ENCODE peak calls at places on chromosomes 5 and 9, in seven cellular contexts. Z is stomach, M is IMR-90, X is dorsolateral prefrontal cortex, N is PC-9, O is cardiac muscle cell, L is A673. W is an unnamed sample.

GRCh38 chr9:16828335-16829281 is 41.9 kb downstream of the BNC2 start:
- DNase-seq in M (peak), Z (no peak), X (no peak), O (peak), N (peak), L (no peak), W (peak)

GRCh38 chr9:134557331-134557730 is 84.3 kb upstream of the COL5A1 start:
- DNase-seq in X (peak), Z (no peak), O (no peak), M (no peak), N (no peak), L (no peak), W (no peak)

GRCh38 chr9:132673355-132673754 is 3.1 kb downstream of the GTF3C4 start:
- DNase-seq in L (peak), O (peak), X (no peak), Z (no peak), M (peak), N (no peak), W (peak)

GRCh38 chr5:40277161-40277906 is 402.4 kb upstream of the PTGER4 start:
- DNase-seq in M (no peak), N (no peak), Z (no peak), L (no peak), O (no peak), X (no peak), W (no peak)

GRCh38 chr5:97181856-97182545 is 1.0 kb downstream of the RIOK2 start:
- DNase-seq in Z (no peak), N (no peak), L (no peak), O (peak), M (peak), X (no peak), W (no peak)

GRCh38 chr5:71533614-71534013 is 53.5 kb upstream of the MCCC2 start:
- DNase-seq in L (peak), N (no peak), M (peak), X (no peak), O (peak), Z (no peak), W (peak)

GRCh38 chr5:109411627-109412026 is 1.9 kb upstream of the PJA2 start:
- DNase-seq in X (no peak), O (peak), N (no peak), L (peak), Z (no peak), M (peak), W (peak)

GRCh38 chr9:4662989-4663792 is 1.1 kb downstream of the PLPP6 start:
- DNase-seq in O (no peak), M (peak), L (peak), Z (no peak), X (no peak), N (peak), W (no peak)

GRCh38 chr5:132103380-132103951 is 29.9 kb downstream of the CSF2 start:
- DNase-seq in O (peak), M (peak), L (peak), X (no peak), N (peak), Z (peak), W (peak)

GRCh38 chr9:130731355-130731754 is 37.8 kb downstream of the EXOSC2 start:
- DNase-seq in M (no peak), Z (no peak), X (no peak), L (no peak), N (no peak), O (no peak), W (no peak)

GRCh38 chr5:150623878-150624216 is 16.6 kb upstream of the SYNPO start:
- DNase-seq in M (no peak), X (no peak), L (no peak), O (no peak), Z (no peak), N (no peak), W (no peak)

GRCh38 chr9:81489048-81489447 is 200.3 kb downstream of the TLE1 start:
- DNase-seq in Z (no peak), X (no peak), M (peak), L (no peak), N (no peak), O (peak), W (peak)

GRCh38 chr5:93622240-93622885 is 39.3 kb downstream of the NR2F1 start:
- DNase-seq in Z (no peak), N (no peak), M (peak), O (peak), L (peak), X (no peak), W (peak)

GRCh38 chr5:31886206-31886605 is 247.3 kb downstream of the PDZD2 start:
- DNase-seq in M (no peak), Z (peak), X (peak), O (no peak), L (no peak), N (no peak), W (no peak)

GRCh38 chr9:70093944-70094343 is 50.3 kb downstream of the MAMDC2 start:
- DNase-seq in X (no peak), L (no peak), M (no peak), N (peak), Z (no peak), O (no peak), W (no peak)

GRCh38 chr9:36928670-36929349 is 105.3 kb downstream of the PAX5 start:
- DNase-seq in M (peak), L (peak), Z (no peak), N (no peak), O (peak), X (no peak), W (peak)

GRCh38 chr9:135479469-135480052 is at the start of gene PPP1R26:
- DNase-seq in Z (peak), N (peak), X (no peak), L (no peak), M (no peak), O (no peak), W (peak)

GRCh38 chr9:15306068-15306756 is 804 bp downstream of the TTC39B start:
- DNase-seq in M (peak), O (peak), Z (peak), N (peak), X (peak), L (no peak), W (peak)

GRCh38 chr9:1207681-1208080 is 157.5 kb downstream of the DMRT2 start:
- DNase-seq in X (no peak), Z (no peak), N (no peak), M (peak), O (no peak), L (no peak), W (peak)

GRCh38 chr9:114006155-114006550 is 71.9 kb downstream of the AMBP start:
- DNase-seq in M (no peak), X (no peak), O (no peak), Z (no peak), L (no peak), N (no peak), W (no peak)

GRCh38 chr9:18124760-18125159 is 349.2 kb upstream of the ADAMTSL1 start:
- DNase-seq in X (no peak), Z (no peak), O (peak), M (peak), L (no peak), N (no peak), W (no peak)

GRCh38 chr5:133761606-133762005 is 149.3 kb upstream of the FSTL4 start:
- DNase-seq in O (no peak), L (no peak), M (no peak), N (no peak), Z (no peak), X (no peak), W (no peak)

GRCh38 chr5:5419291-5420210 is 2.9 kb upstream of the ICE1 start:
- DNase-seq in N (peak), L (peak), M (peak), Z (no peak), X (no peak), O (peak), W (peak)

GRCh38 chr5:99320461-99320860 is 391.7 kb upstream of the CHD1 start:
- DNase-seq in N (peak), O (no peak), L (peak), Z (peak), X (no peak), M (no peak), W (no peak)

GRCh38 chr9:77735515-77735914 is 87.4 kb upstream of the GNA14 start:
- DNase-seq in Z (no peak), O (peak), X (no peak), M (peak), N (no peak), L (no peak), W (peak)

GRCh38 chr9:110099236-110099741 is 108.7 kb downstream of the C9orf152 start:
- DNase-seq in M (peak), Z (no peak), L (peak), O (peak), N (no peak), X (no peak), W (peak)

GRCh38 chr5:31761877-31762276 is 122.9 kb downstream of the PDZD2 start:
- DNase-seq in L (no peak), N (no peak), Z (no peak), O (no peak), M (no peak), X (no peak), W (no peak)

GRCh38 chr5:92552206-92553160 is 1028.5 kb downstream of the NR2F1-AS1 start:
- DNase-seq in N (no peak), X (no peak), L (peak), O (peak), Z (no peak), M (peak), W (peak)

GRCh38 chr9:37301369-37302172 is 120.9 kb upstream of the GRHPR start:
- DNase-seq in X (no peak), N (no peak), O (no peak), L (no peak), M (no peak), Z (no peak), W (no peak)

GRCh38 chr5:53262348-53262970 is 152.9 kb upstream of the MOCS2 start:
- DNase-seq in M (peak), L (peak), X (no peak), Z (peak), O (peak), N (no peak), W (peak)

GRCh38 chr5:146109379-146109778 is 4.0 kb upstream of the PLAC8L1 start:
- DNase-seq in L (no peak), Z (no peak), X (no peak), M (no peak), N (no peak), O (no peak), W (no peak)

GRCh38 chr9:129962889-129963703 is 79.9 kb downstream of the FNBP1 start:
- DNase-seq in N (peak), O (peak), X (no peak), M (peak), L (peak), Z (peak), W (peak)

GRCh38 chr9:5263568-5264218 is 32.5 kb downstream of the INSL4 start:
- DNase-seq in L (peak), O (peak), X (no peak), Z (no peak), N (no peak), M (no peak), W (peak)

GRCh38 chr5:119354522-119355243 is 1.1 kb upstream of the TNFAIP8 start:
- DNase-seq in M (no peak), X (no peak), N (no peak), Z (no peak), O (no peak), L (no peak), W (no peak)

GRCh38 chr5:67808340-67808739 is 407.2 kb upstream of the PIK3R1 start:
- DNase-seq in M (no peak), X (no peak), N (no peak), L (no peak), O (no peak), Z (no peak), W (no peak)

GRCh38 chr9:19174127-19174921 is 47.0 kb upstream of the PLIN2 start:
- DNase-seq in L (peak), X (no peak), N (peak), O (peak), M (peak), Z (peak), W (peak)

GRCh38 chr9:85514256-85514655 is 227.5 kb downstream of the AGTPBP1 start:
- DNase-seq in X (no peak), O (no peak), Z (no peak), L (no peak), M (no peak), N (no peak), W (no peak)

DNA sequence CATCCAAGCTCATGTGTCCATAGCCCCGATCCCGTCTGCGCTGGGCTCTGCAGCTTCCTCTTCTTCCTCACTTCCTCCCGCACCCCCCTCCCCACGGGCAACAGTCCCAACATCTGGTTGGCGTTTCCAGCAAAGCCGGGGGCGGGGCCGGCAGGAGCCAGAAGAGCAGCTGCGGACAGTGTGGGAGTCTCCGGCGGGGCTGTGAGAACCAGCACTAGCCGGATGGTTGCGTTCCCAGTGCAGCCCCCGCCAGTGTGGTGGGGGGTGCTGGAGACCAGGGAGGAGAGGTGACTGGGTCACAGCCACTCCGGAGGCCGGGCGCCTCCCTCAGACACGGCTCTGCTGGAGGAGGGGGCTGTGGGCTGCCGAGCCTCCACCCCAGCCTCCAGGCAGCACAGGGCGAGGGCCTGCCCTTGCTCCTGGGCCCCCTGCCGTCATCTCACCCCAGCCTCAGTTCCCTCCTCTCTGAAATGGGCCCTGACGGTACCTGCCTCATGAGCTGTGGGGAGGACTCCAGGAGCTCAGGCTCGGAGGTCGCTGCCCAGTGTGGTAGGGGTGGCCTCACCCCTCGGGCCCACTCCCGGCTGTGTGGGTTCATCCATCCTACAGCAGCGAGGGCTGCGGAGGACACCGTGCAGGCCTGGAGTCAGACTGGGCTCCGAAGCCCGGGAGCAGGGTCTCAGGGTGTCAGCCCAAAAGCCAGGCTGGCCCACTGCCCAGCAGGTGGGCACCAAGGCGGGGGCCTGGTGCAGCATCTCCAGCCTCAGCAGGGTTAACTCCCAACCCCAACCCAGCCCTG is 41.5 kb upstream of the NOTCH1 start:
- DNase-seq in L (peak), Z (peak), O (peak), X (no peak), N (no peak), M (peak), W (peak)
- H3K4me3 ChIP-seq in L (peak), Z (no peak), O (no peak), X (no peak), N (no peak), M (no peak), W (no peak)

GRCh38 chr5:54440456-54440893 is 15.0 kb upstream of the HSPB3 start:
- DNase-seq in L (no peak), X (no peak), O (no peak), Z (no peak), M (no peak), N (no peak), W (no peak)

GRCh38 chr5:54445691-54446090 is 9.8 kb upstream of the HSPB3 start:
- DNase-seq in N (no peak), Z (no peak), M (no peak), L (no peak), O (no peak), X (no peak), W (no peak)

GRCh38 chr5:54442271-54442670 is 13.2 kb upstream of the HSPB3 start:
- DNase-seq in O (no peak), L (no peak), X (no peak), N (no peak), Z (no peak), M (no peak), W (no peak)

GRCh38 chr5:54446169-54446786 is 9.2 kb upstream of the HSPB3 start:
- DNase-seq in M (no peak), O (peak), Z (no peak), N (no peak), X (peak), L (no peak), W (no peak)

DNA sequence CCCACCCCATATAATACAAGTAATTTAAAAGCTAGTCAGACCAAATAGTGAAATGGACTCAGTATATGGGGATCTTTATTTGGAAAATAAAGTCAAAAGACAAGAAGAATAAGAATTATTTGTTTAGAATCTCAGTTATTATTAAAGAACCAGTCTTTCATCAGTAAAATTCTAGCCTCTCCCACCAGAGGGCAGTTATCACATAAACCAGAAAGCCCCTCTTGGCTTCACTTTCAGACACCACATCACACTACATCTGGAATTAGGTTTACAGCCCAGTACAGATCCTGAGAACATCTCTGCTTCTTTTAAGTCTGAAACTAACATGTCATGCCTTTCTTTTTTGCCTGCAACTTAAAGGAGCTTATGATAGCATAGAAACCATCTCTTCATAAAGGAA is 12.2 kb upstream of the HSPB3 start:
- DNase-seq in O (peak), Z (no peak), L (peak), M (peak), X (no peak), N (no peak), W (peak)
- TF ChIP-seq CTCF in O (peak), Z (no peak), L (peak), M (peak), X (peak), N (peak), W (peak)

GRCh38 chr5:181114284-181114843 is 16.6 kb downstream of the OR2V1 start:
- DNase-seq in N (no peak), Z (no peak), M (no peak), X (no peak), L (no peak), O (no peak), W (no peak)
- H3K4me3 ChIP-seq in N (no peak), Z (no peak), M (peak), X (no peak), L (no peak), O (no peak), W (peak)

GRCh38 chr5:91438871-91439270 is 55.8 kb upstream of the ARRDC3 start:
- DNase-seq in X (no peak), M (no peak), N (no peak), L (no peak), Z (peak), O (no peak), W (no peak)
- TF ChIP-seq CTCF in X (no peak), M (no peak), N (no peak), L (no peak), Z (no peak), O (no peak), W (no peak)

W was measured in foreskin fibroblast.